ENCODE peak calls at places on chromosomes 3 and 15, in ten cellular contexts. T, I, J, O, A, S, F, B, Y and D are unnamed samples.

GRCh38 chr3:151008699-151009098 is 36.2 kb upstream of the CLRN1 start:
- DNase-seq in B (peak), T (no peak), O (no peak), I (peak), S (no peak), J (peak), A (peak), F (no peak), Y (no peak), D (peak)

GRCh38 chr15:78943692-78944091 is 1.2 kb downstream of the CTSH start:
- DNase-seq in J (no peak), T (no peak), S (peak), A (no peak), Y (no peak), I (no peak), O (no peak), F (no peak), B (no peak), D (no peak)

GRCh38 chr3:179323197-179323901 is 518 bp downstream of the ZNF639 start:
- DNase-seq in F (peak), J (no peak), S (peak), B (peak), I (peak), Y (peak), T (peak), O (peak), A (peak), D (peak)

GRCh38 chr3:189049458-189050231 is 122.1 kb upstream of the TPRG1 start:
- DNase-seq in I (no peak), F (no peak), B (no peak), A (peak), T (no peak), Y (no peak), J (no peak), S (peak), O (no peak), D (no peak)

GRCh38 chr3:128033102-128033501 is 19.1 kb upstream of the SEC61A1 start:
- DNase-seq in A (peak), Y (no peak), B (no peak), F (no peak), I (no peak), T (no peak), O (no peak), S (no peak), J (no peak), D (peak)

GRCh38 chr3:115862824-115863223 is 239.5 kb downstream of the GAP43 start:
- DNase-seq in I (peak), F (no peak), A (no peak), J (no peak), T (no peak), O (no peak), S (no peak), Y (no peak), B (no peak), D (no peak)

GRCh38 chr15:56442354-56442753 is 22.6 kb downstream of the MNS1 start:
- DNase-seq in B (no peak), S (no peak), J (no peak), T (no peak), I (no peak), A (no peak), F (no peak), O (no peak), Y (no peak), D (no peak)

GRCh38 chr3:31680072-31680870 is 147.5 kb downstream of the STT3B start:
- DNase-seq in T (no peak), S (no peak), F (no peak), B (peak), A (no peak), Y (no peak), O (no peak), J (no peak), I (peak), D (no peak)

GRCh38 chr3:186779204-186779603 is 4.2 kb upstream of the EIF4A2 start:
- DNase-seq in F (no peak), A (no peak), O (no peak), S (no peak), B (no peak), Y (no peak), J (no peak), T (no peak), I (no peak), D (no peak)

GRCh38 chr3:156353535-156353934 is 201.4 kb downstream of the SSR3 start:
- DNase-seq in O (no peak), I (no peak), Y (no peak), T (no peak), J (no peak), S (no peak), B (peak), A (peak), F (no peak), D (no peak)

GRCh38 chr15:75861750-75862402 is 18.6 kb downstream of the UBE2Q2 start:
- DNase-seq in B (peak), O (no peak), S (no peak), F (no peak), I (no peak), Y (no peak), T (no peak), J (no peak), A (peak), D (no peak)

GRCh38 chr15:81950841-81951414 is 94.9 kb downstream of the MEX3B start:
- DNase-seq in B (peak), I (peak), J (no peak), T (no peak), O (no peak), F (no peak), S (no peak), A (peak), Y (no peak), D (no peak)

GRCh38 chr15:32851619-32852416 is 134.0 kb downstream of the GREM1 start:
- DNase-seq in J (no peak), B (peak), A (peak), Y (no peak), F (no peak), T (no peak), S (no peak), O (no peak), I (no peak), D (peak)

GRCh38 chr3:54685213-54685612 is 242.6 kb downstream of the LRTM1 start:
- DNase-seq in I (no peak), S (no peak), J (no peak), F (no peak), A (no peak), B (no peak), O (no peak), Y (no peak), T (no peak), D (no peak)

GRCh38 chr3:49397470-49397869 is 14.3 kb downstream of the RHOA start:
- DNase-seq in I (peak), B (peak), O (no peak), Y (peak), S (no peak), T (no peak), F (no peak), A (peak), J (no peak), D (peak)

GRCh38 chr15:51382787-51383186 is 41.3 kb downstream of the GLDN start:
- DNase-seq in O (no peak), F (no peak), I (peak), B (peak), Y (peak), J (no peak), T (no peak), A (peak), S (no peak), D (peak)

GRCh38 chr3:3201584-3201983 is 22.1 kb upstream of the CRBN start:
- DNase-seq in F (no peak), J (no peak), I (no peak), Y (no peak), A (no peak), B (no peak), S (no peak), O (no peak), T (no peak), D (no peak)

GRCh38 chr3:46416134-46417119 is 9.4 kb downstream of the CCRL2 start:
- DNase-seq in T (no peak), I (no peak), O (no peak), J (no peak), F (no peak), A (no peak), Y (no peak), S (no peak), B (peak), D (no peak)

GRCh38 chr3:127064391-127065137 is 81.6 kb downstream of the PLXNA1 start:
- DNase-seq in F (no peak), B (peak), O (no peak), J (peak), Y (no peak), T (no peak), A (peak), S (peak), I (no peak), D (peak)

GRCh38 chr15:74790080-74790916 is 8.4 kb downstream of the CSK start:
- DNase-seq in F (no peak), S (peak), B (peak), T (no peak), O (peak), A (peak), Y (peak), I (peak), J (no peak), D (no peak)

GRCh38 chr3:158950131-158950901 is 148.5 kb downstream of the MFSD1 start:
- DNase-seq in O (no peak), F (no peak), I (no peak), T (no peak), J (no peak), Y (no peak), S (no peak), B (no peak), A (peak), D (peak)

GRCh38 chr3:149480326-149481017 is 6.0 kb downstream of the TM4SF4 start:
- DNase-seq in J (peak), O (peak), Y (peak), S (peak), F (peak), A (peak), I (peak), T (peak), B (peak), D (peak)

GRCh38 chr3:128306481-128306880 is 153.2 kb downstream of the EEFSEC start:
- DNase-seq in S (no peak), Y (no peak), J (no peak), F (no peak), O (no peak), B (no peak), I (no peak), A (no peak), T (no peak), D (no peak)

GRCh38 chr3:73605388-73605787 is 19.4 kb downstream of the PDZRN3 start:
- DNase-seq in Y (no peak), I (no peak), B (peak), J (no peak), F (no peak), A (peak), S (no peak), T (no peak), O (no peak), D (peak)

GRCh38 chr15:64134322-64134829 is 17.2 kb upstream of the SNX22 start:
- DNase-seq in O (no peak), Y (peak), J (no peak), T (no peak), I (no peak), S (peak), B (no peak), A (no peak), F (no peak), D (peak)

GRCh38 chr3:43048470-43048869 is 57.4 kb downstream of the POMGNT2 start:
- DNase-seq in I (no peak), Y (no peak), F (no peak), A (no peak), T (no peak), S (no peak), O (no peak), B (no peak), J (no peak), D (no peak)

GRCh38 chr3:154428369-154429206 is 1.4 kb downstream of the GPR149 start:
- DNase-seq in S (no peak), J (no peak), T (no peak), Y (no peak), A (no peak), O (no peak), F (no peak), I (peak), B (no peak), D (peak)
- H3K4me3 ChIP-seq in S (no peak), J (no peak), T (peak), Y (peak), A (no peak), O (no peak), F (peak), I (peak), B (no peak), D (no peak)

GRCh38 chr3:81170298-81170697 is 591.1 kb downstream of the GBE1 start:
- DNase-seq in O (no peak), I (no peak), T (no peak), S (no peak), A (no peak), F (no peak), Y (no peak), J (no peak), B (no peak), D (no peak)

DNA sequence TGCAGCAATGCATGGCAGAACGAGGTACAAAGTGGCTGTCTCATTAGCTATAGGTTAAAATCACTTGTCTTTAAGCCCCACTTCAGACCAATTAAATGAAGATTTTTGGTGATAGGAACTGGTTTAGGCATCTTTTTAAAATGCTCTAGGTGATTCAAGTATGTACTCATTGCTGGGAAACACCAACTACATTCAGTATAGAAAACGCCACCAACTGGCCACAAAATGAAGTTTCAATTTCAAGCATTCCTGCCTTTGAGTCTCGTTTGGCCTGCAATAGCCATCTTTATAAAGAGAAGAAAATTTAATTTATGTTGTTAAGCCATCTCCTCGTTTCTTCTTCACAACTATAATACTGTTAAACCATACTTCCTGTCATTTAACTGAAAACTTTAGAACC is 587.9 kb downstream of the GBE1 start:
- DNase-seq in J (no peak), B (peak), O (no peak), A (peak), Y (no peak), I (peak), F (no peak), S (no peak), T (no peak), D (peak)
- TF ChIP-seq CTCF in J (no peak), B (peak), O (no peak), A (peak), Y (no peak), I (no peak), F (no peak), S (no peak), T (no peak), D (peak)

GRCh38 chr3:125358923-125359322 is 16.2 kb downstream of the ZNF148 start:
- DNase-seq in A (no peak), B (no peak), Y (no peak), S (no peak), I (no peak), O (no peak), F (no peak), J (no peak), T (no peak), D (no peak)

GRCh38 chr3:125359700-125360099 is 15.4 kb downstream of the ZNF148 start:
- DNase-seq in F (no peak), J (no peak), O (no peak), I (no peak), S (no peak), B (no peak), Y (no peak), A (no peak), T (no peak), D (no peak)

GRCh38 chr3:125357032-125357658 is 18.0 kb downstream of the ZNF148 start:
- DNase-seq in T (no peak), A (no peak), B (peak), I (peak), S (peak), Y (no peak), J (no peak), F (no peak), O (peak), D (peak)

GRCh38 chr3:125356140-125357026 is 18.7 kb downstream of the ZNF148 start:
- DNase-seq in J (no peak), A (no peak), F (no peak), B (no peak), O (no peak), Y (no peak), S (no peak), I (no peak), T (no peak), D (no peak)

DNA sequence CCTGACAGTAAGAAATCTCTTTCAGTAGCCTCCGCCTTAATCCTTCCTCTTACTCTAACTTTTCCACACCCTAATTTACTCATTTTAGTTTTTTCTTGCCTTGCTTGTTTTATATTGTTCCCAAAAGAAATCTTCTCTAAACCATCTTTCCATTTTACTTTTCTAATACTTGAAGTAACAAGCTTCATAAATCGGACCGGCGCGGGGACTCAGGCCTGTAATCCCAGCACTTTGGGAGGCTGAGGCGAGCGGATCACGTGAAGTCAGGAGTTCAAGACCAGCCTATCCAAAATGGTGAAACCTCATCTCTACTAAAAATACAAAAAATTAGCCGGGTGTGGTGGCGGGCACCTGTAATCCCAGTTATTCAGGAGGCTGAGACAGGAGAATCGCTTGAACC is 17.3 kb downstream of the ZNF148 start:
- DNase-seq in F (no peak), S (no peak), T (no peak), O (no peak), B (no peak), A (no peak), Y (no peak), I (no peak), J (no peak), D (no peak)
- H3K4me3 ChIP-seq in F (peak), S (peak), T (peak), O (peak), B (peak), A (no peak), Y (peak), I (peak), J (peak), D (peak)

GRCh38 chr15:73564255-73564654 is 68.9 kb downstream of the NPTN start:
- DNase-seq in Y (peak), T (no peak), F (no peak), I (no peak), S (no peak), O (no peak), B (peak), J (peak), A (peak), D (peak)

GRCh38 chr15:73558529-73558928 is 74.7 kb downstream of the NPTN start:
- DNase-seq in S (no peak), F (no peak), A (no peak), Y (no peak), T (no peak), J (no peak), I (no peak), O (no peak), B (no peak), D (no peak)

GRCh38 chr15:73555080-73555479 is 78.1 kb downstream of the NPTN start:
- DNase-seq in A (no peak), J (no peak), Y (no peak), B (no peak), I (no peak), T (no peak), F (no peak), O (no peak), S (no peak), D (no peak)

DNA sequence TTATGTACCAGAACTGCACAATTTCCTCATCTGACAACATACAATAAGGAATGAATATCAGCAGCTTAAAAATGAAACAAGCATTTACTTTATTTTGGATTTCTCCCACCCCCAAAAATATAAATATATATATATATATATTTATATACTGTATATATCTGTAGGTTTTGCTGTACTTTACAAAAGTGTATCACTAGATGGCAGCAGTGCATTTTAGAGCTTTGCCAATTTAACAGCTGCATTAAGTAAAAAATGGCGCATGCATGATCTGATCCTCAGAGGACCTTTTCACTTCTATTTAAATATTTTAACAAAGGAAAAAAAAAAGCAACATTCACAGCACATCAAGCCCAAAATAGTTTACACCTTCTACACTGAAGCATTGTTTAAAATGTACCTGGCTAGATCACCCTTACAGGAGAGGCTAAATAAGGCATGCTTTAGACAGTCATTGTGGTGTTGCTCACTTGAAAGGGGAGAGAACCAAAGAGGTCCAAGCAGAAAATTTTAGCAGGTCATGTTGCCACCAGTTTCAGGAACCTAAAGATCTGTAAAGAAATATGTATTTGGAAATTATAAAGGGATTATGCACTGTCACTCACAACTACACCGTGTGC is 72.6 kb downstream of the NPTN start:
- DNase-seq in I (peak), S (no peak), Y (no peak), A (peak), T (no peak), F (no peak), B (peak), J (peak), O (no peak), D (peak)
- TF ChIP-seq CTCF in I (peak), S (peak), Y (peak), A (peak), T (peak), F (peak), B (peak), J (peak), O (no peak), D (peak)

DNA sequence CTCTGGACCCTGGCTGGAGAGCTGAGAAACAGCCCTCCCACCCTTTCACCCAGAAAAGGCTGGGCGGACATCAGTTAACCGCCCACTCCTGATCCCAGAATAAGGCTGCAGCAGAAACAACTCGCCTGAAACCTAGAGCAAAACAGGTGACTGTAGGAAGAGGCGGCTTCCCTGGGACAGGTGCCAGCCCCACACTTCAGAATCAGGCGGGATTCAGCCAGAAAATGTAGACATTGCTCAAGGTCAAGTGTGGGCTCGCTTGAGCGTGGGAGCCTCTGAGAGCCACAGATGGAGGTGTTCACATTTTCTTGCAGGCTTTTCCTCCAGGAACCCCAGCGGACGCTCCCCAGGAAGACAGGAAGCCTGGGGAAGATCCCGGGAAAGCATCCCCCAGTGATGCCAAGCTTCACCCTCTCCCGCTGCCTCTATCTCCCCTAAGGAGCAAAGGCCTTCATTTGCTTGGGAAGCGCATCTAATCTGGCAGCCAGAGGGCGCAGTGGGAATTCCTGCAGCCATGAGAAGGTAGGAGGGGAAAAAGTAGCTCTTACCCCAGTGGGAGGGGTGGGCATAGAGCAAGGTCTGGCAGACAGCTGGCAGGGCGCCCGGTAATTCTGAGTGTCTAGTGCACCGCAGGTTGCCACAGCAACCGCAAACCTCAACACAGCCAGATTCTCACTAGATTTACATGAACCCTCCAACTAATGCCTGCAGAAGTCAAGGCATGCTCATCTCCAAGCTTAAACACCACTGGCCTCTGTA is 77.7 kb downstream of the OCA2 start:
- DNase-seq in S (no peak), O (no peak), Y (peak), I (peak), B (peak), J (peak), F (peak), A (peak), T (no peak), D (peak)
- H3K4me3 ChIP-seq in S (no peak), O (no peak), Y (no peak), I (no peak), B (no peak), J (no peak), F (no peak), A (no peak), T (no peak), D (no peak)